ENCODE peak calls at places on chromosomes 6 and 20, in nine cellular contexts. One of them, this sample, is unnamed.

GRCh38 chr20:50294164-50295088 is 103.8 kb downstream of the CEBPB start:
- DNase-seq in upper lobe of right lung: no peak
- DNase-seq in fibroblast of lung: no peak
- DNase-seq in AG04450: no peak
- DNase-seq in left lung: peak; percentile 28
- DNase-seq in uterus: no peak
- DNase-seq in transverse colon: no peak
- DNase-seq in spleen: peak; percentile 72
- DNase-seq in left ventricle myocardium inferior: no peak
- DNase-seq in this sample: no peak

GRCh38 chr6:42928748-42929087 is 562 bp upstream of the CNPY3 start:
- DNase-seq in AG04450: no peak
- DNase-seq in uterus: no peak
- DNase-seq in left lung: no peak
- DNase-seq in fibroblast of lung: no peak
- DNase-seq in upper lobe of right lung: no peak
- DNase-seq in transverse colon: no peak
- DNase-seq in spleen: no peak
- DNase-seq in left ventricle myocardium inferior: no peak
- DNase-seq in this sample: no peak

GRCh38 chr20:23966298-23966697 is 22.3 kb downstream of the GGTLC1 start:
- DNase-seq in transverse colon: no peak
- DNase-seq in AG04450: no peak
- DNase-seq in left lung: no peak
- DNase-seq in upper lobe of right lung: no peak
- DNase-seq in spleen: no peak
- DNase-seq in fibroblast of lung: no peak
- DNase-seq in uterus: no peak
- DNase-seq in left ventricle myocardium inferior: no peak
- DNase-seq in this sample: no peak

GRCh38 chr6:55212147-55212546 is 37.8 kb downstream of the HCRTR2 start:
- DNase-seq in left ventricle myocardium inferior: no peak
- DNase-seq in left lung: no peak
- DNase-seq in spleen: no peak
- DNase-seq in transverse colon: no peak
- DNase-seq in uterus: no peak
- DNase-seq in upper lobe of right lung: no peak
- DNase-seq in fibroblast of lung: peak; percentile 62
- DNase-seq in AG04450: no peak
- DNase-seq in this sample: no peak

GRCh38 chr6:118860880-118861279 is 33.1 kb upstream of the ASF1A start:
- DNase-seq in AG04450: no peak
- DNase-seq in left lung: no peak
- DNase-seq in spleen: no peak
- DNase-seq in upper lobe of right lung: no peak
- DNase-seq in uterus: no peak
- DNase-seq in transverse colon: no peak
- DNase-seq in fibroblast of lung: no peak
- DNase-seq in left ventricle myocardium inferior: no peak
- DNase-seq in this sample: no peak

GRCh38 chr6:95227301-95227700 is 350.0 kb upstream of the MANEA start:
- DNase-seq in uterus: no peak
- DNase-seq in spleen: no peak
- DNase-seq in left ventricle myocardium inferior: no peak
- DNase-seq in transverse colon: no peak
- DNase-seq in upper lobe of right lung: no peak
- DNase-seq in left lung: no peak
- DNase-seq in AG04450: no peak
- DNase-seq in fibroblast of lung: no peak
- DNase-seq in this sample: no peak

GRCh38 chr6:134267917-134268361 is 50.0 kb downstream of the SGK1 start:
- DNase-seq in transverse colon: peak; percentile 39
- DNase-seq in fibroblast of lung: no peak
- DNase-seq in upper lobe of right lung: no peak
- DNase-seq in uterus: peak; percentile 28
- DNase-seq in left ventricle myocardium inferior: no peak
- DNase-seq in AG04450: no peak
- DNase-seq in spleen: no peak
- DNase-seq in left lung: no peak
- DNase-seq in this sample: no peak

GRCh38 chr20:8043687-8044278 is 24.2 kb upstream of the TMX4 start:
- DNase-seq in AG04450: no peak
- DNase-seq in left lung: no peak
- DNase-seq in fibroblast of lung: peak; percentile 40
- DNase-seq in transverse colon: no peak
- DNase-seq in uterus: no peak
- DNase-seq in spleen: no peak
- DNase-seq in upper lobe of right lung: no peak
- DNase-seq in left ventricle myocardium inferior: no peak
- DNase-seq in this sample: no peak

GRCh38 chr6:139027620-139028182 is 844 bp upstream of the ABRACL start:
- DNase-seq in uterus: no peak
- DNase-seq in spleen: no peak
- DNase-seq in AG04450: no peak
- DNase-seq in fibroblast of lung: peak; percentile 45
- DNase-seq in left lung: no peak
- DNase-seq in transverse colon: peak; percentile 44
- DNase-seq in upper lobe of right lung: no peak
- DNase-seq in left ventricle myocardium inferior: no peak
- DNase-seq in this sample: no peak

DNA sequence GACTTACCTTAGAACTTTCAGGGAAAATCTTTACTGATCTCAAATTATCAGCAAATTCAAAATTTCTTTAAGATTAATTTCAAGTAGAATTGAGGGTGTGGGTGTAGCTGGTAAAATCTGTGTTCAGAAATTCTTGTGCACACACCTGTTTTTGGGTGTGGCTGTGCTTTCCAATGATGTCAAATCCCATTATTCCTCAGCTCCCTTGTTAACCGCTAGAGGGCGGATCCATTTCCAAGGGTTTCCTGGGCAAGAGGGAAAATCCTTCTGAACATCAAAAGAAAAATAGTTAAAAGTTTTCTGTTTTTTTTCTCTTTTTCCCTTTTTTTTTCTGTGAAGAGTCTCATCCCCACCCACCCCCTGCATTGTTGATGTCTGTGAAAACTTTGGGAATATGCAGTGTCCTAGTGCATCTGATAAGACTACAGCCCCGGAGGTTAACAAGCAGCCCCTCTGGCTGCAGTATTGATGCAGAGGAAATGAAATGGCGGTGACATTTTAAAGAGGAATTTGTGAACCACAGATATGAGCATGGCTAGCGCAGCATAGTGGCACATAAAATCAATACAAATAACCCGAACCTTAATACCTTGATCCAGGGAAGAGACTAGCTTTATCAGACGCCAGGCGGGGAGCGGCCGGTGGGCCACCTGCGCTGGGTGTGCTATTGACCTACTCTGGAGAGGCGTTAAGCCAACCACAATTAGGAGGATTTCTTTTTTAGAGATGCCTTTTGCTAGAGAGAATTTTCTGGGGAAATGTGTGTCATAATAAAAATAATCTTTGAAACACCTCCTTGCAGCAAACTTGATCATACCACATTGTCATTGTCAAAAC is 130.9 kb downstream of the FOXA2 start:
- DNase-seq in uterus: no peak
- DNase-seq in fibroblast of lung: no peak
- DNase-seq in transverse colon: peak; percentile 30
- DNase-seq in AG04450: no peak
- DNase-seq in left ventricle myocardium inferior: no peak
- DNase-seq in spleen: no peak
- DNase-seq in upper lobe of right lung: no peak
- DNase-seq in left lung: no peak
- DNase-seq in this sample: no peak
- TF ChIP-seq CTCF in uterus: no peak
- TF ChIP-seq CTCF in fibroblast of lung: peak; percentile 70
- TF ChIP-seq CTCF in transverse colon: peak; percentile 63
- TF ChIP-seq CTCF in AG04450: peak; percentile 64
- TF ChIP-seq CTCF in left ventricle myocardium inferior: peak; percentile 70
- TF ChIP-seq CTCF in spleen: no peak
- TF ChIP-seq CTCF in upper lobe of right lung: peak; percentile 63
- TF ChIP-seq CTCF in left lung: peak; percentile 66
- TF ChIP-seq CTCF in this sample: peak; percentile 16

DNA sequence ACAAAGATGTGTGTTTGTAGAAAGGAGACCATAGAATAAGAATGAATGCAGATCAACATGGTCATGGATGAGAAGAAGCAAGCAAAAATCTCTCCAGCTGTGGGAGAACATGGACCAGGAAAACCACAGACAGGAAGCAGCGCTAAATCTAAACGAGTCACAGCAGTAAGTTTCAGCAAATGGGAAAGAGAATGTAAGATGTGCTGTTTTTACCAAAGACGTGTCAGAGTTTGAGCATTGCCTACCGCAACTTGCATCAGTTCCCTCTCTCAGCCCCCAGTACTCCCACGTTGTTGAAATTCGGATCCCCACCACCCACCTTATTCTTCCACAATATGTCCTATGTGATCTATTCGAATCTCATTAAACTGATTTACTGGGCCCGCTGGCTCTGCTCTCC is 59.4 kb upstream of the PRDM1 start:
- DNase-seq in upper lobe of right lung: no peak
- DNase-seq in AG04450: no peak
- DNase-seq in uterus: no peak
- DNase-seq in transverse colon: no peak
- DNase-seq in left lung: no peak
- DNase-seq in fibroblast of lung: peak; percentile 33
- DNase-seq in left ventricle myocardium inferior: no peak
- DNase-seq in spleen: no peak
- DNase-seq in this sample: no peak
- H3K4me3 ChIP-seq in upper lobe of right lung: no peak overlapping the region
- H3K4me3 ChIP-seq in AG04450: no peak overlapping the region
- H3K4me3 ChIP-seq in uterus: no peak overlapping the region
- H3K4me3 ChIP-seq in transverse colon: no peak overlapping the region
- H3K4me3 ChIP-seq in left lung: no peak overlapping the region
- H3K4me3 ChIP-seq in fibroblast of lung: no peak overlapping the region
- H3K4me3 ChIP-seq in left ventricle myocardium inferior: no peak overlapping the region
- H3K4me3 ChIP-seq in spleen: no peak overlapping the region
- H3K4me3 ChIP-seq in this sample: no peak overlapping the region

DNA sequence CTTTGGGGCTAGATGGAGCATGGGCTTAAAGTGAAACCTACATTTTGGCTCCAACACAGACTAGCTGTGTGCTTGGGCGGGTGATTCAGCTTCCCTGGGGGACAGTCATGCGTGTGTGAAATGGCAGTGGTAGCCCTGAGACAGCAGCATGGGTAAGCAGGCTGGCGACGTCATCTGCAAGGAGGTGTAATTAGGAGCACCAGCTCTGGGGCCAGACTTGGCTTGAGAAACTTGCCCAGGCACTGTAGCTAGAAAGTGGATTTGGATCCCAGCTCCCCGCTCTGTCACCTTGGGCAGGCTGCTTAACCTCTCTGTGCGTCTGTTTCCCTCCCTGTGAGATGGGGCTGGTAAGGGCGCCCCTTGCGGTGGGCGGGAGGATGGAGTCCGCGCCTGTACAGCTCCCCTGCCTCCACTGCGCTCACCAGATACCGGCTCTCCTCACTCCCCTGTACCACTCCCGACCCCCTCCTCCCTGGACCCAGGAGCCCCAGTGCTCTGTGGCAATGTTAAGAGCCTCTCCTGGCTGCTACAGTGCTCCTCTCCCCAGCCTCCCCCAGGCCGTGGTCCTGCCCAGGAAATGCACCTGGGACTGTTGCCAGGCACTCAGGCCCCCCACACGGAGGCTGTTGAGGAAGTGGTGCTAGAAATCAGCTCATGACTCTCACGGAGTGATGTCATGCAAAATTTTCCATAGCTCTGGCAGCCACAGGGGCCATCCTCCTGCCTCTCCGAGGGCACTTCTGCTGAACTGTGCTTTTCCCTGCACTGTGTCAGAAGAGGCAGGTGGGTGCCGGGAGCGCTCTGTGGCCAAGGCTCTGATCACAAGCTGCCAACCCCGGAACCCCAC is 44.6 kb downstream of the SYNJ2 start:
- DNase-seq in fibroblast of lung: peak; percentile 99
- DNase-seq in spleen: peak; percentile 91
- DNase-seq in upper lobe of right lung: peak; percentile 81
- DNase-seq in transverse colon: peak; percentile 78
- DNase-seq in AG04450: peak; percentile 92
- DNase-seq in left ventricle myocardium inferior: peak; percentile 80
- DNase-seq in uterus: peak; percentile 96
- DNase-seq in left lung: peak; percentile 90
- DNase-seq in this sample: peak; percentile 90
- H3K27ac ChIP-seq in fibroblast of lung: peak overlapping the region; percentile 94
- H3K27ac ChIP-seq in spleen: peak overlapping the region; percentile 83
- H3K27ac ChIP-seq in upper lobe of right lung: peak overlapping the region; percentile 28
- H3K27ac ChIP-seq in transverse colon: peak overlapping the region; percentile 73
- H3K27ac ChIP-seq in AG04450: peak overlapping the region; percentile 97
- H3K27ac ChIP-seq in left ventricle myocardium inferior: peak overlapping the region; percentile 80
- H3K27ac ChIP-seq in uterus: peak overlapping the region; percentile 89
- H3K27ac ChIP-seq in left lung: peak overlapping the region; percentile 77
- H3K27ac ChIP-seq in this sample: peak overlapping the region; percentile 92

DNA sequence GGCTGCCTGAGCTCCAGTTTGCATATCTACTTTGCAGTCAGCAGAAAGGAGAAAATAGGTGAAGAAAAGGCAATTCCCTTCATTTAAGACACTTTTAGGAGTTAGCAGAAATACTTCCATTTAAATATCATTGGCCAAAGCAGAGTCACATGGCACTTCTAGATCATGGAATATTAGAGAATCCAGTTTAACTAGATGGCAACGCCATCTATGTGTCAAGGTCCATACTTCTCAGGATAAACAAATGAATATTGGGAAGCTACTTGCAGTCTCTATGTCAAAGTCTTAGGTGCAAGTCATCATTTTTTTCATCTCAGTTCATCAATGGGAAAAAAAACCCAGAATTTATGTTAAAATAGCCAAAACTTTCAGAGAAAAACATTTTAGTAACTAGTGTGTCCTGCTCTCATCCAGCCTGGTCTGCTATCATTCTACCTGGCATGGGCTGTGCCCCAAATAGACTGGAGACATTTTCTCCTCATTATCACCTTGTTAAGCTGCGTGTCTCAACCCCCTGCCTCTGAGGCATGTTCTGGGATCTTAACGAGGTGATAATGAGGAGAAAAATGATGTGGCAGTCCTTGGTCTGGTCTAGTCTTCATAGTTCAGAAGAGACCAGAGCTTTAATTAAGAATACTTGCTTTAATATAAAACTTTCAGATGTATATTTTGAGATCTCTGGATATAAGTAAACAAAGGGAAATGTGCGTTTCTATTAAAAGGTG is 227.3 kb downstream of the TBX18 start:
- DNase-seq in uterus: no peak
- DNase-seq in upper lobe of right lung: no peak
- DNase-seq in left lung: no peak
- DNase-seq in left ventricle myocardium inferior: no peak
- DNase-seq in AG04450: no peak
- DNase-seq in spleen: no peak
- DNase-seq in transverse colon: no peak
- DNase-seq in fibroblast of lung: no peak
- DNase-seq in this sample: no peak
- TF ChIP-seq CTCF in uterus: no peak
- TF ChIP-seq CTCF in upper lobe of right lung: no peak
- TF ChIP-seq CTCF in left lung: no peak
- TF ChIP-seq CTCF in left ventricle myocardium inferior: no peak
- TF ChIP-seq CTCF in AG04450: no peak
- TF ChIP-seq CTCF in spleen: no peak
- TF ChIP-seq CTCF in transverse colon: no peak
- TF ChIP-seq CTCF in fibroblast of lung: no peak
- TF ChIP-seq CTCF in this sample: no peak